ENCODE peak calls at places on chromosomes 13 and 19, in ten cellular contexts. H is psoas muscle; L is CD4-positive, alpha-beta T cell; B is DND-41; M is thoracic aorta; I is CD8-positive, alpha-beta T cell; X is mammary epithelial cell; J is A549; P is tibial nerve; G is heart left ventricle. A is an unnamed sample.

GRCh38 chr13:66780814-66781213 is 449.3 kb downstream of the PCDH9 start:
- DNase-seq in I (no peak), P (no peak), J (peak; percentile 17), L (no peak), H (no peak), X (peak; percentile 63), G (no peak), B (no peak), M (no peak), A (no peak)

GRCh38 chr19:40190891-40191835 is at the start of gene MAP3K10:
- DNase-seq in X (peak; percentile 45), H (peak; percentile 91), I (peak; percentile 67), G (peak; percentile 81), B (peak; percentile 78), L (peak; percentile 37), P (peak; percentile 21), M (peak; percentile 33), J (peak; percentile 82), A (peak; percentile 94)

GRCh38 chr13:47548294-47548825 is 452.7 kb downstream of the SUCLA2 start:
- DNase-seq in L (no peak), P (no peak), X (no peak), I (no peak), B (no peak), J (no peak), H (no peak), M (no peak), G (no peak), A (no peak)

GRCh38 chr19:17855333-17856152 is 4.2 kb upstream of the RPL18A start:
- DNase-seq in I (peak; percentile 83), M (no peak), G (peak; percentile 85), L (peak; percentile 94), X (peak; percentile 57), J (peak; percentile 67), B (peak; percentile 83), H (peak; percentile 93), P (peak; percentile 77), A (peak; percentile 77)

GRCh38 chr13:73481877-73482445 is 423.2 kb downstream of the KLF5 start:
- DNase-seq in B (no peak), M (no peak), I (no peak), H (peak; percentile 56), P (no peak), J (no peak), L (no peak), X (no peak), G (no peak), A (no peak)

GRCh38 chr13:40979232-40979631 is 39.9 kb downstream of the ELF1 start:
- DNase-seq in P (no peak), M (no peak), J (no peak), I (no peak), G (no peak), H (no peak), L (no peak), B (no peak), X (no peak), A (no peak)

GRCh38 chr13:72304121-72304745 is 423.2 kb downstream of the MZT1 start:
- DNase-seq in H (no peak), P (no peak), X (no peak), L (no peak), I (no peak), M (no peak), B (no peak), G (no peak), J (no peak), A (no peak)

GRCh38 chr13:50584856-50585580 is 258.5 kb downstream of the DLEU7 start:
- DNase-seq in H (no peak), I (no peak), L (no peak), X (no peak), P (no peak), B (no peak), G (no peak), J (no peak), M (no peak), A (no peak)

GRCh38 chr19:15423130-15423529 is 4.3 kb upstream of the AKAP8L start:
- DNase-seq in X (no peak), B (no peak), P (no peak), J (no peak), L (no peak), I (no peak), H (peak; percentile 26), M (no peak), G (no peak), A (no peak)
- TF ChIP-seq CTCF in X (no peak), B (no peak), P (no peak), J (no peak), L (no peak), I (no peak), H (no peak), M (no peak), G (no peak), A (no peak)

GRCh38 chr13:103142091-103142594 is 75.9 kb upstream of the SLC10A2 start:
- DNase-seq in X (no peak), L (no peak), M (no peak), H (no peak), B (no peak), P (no peak), J (no peak), I (no peak), G (no peak), A (no peak)
- TF ChIP-seq CTCF in X (no peak), L (no peak), M (no peak), H (no peak), B (no peak), P (no peak), J (no peak), I (no peak), G (no peak), A (no peak)

GRCh38 chr19:29285878-29286277 is 72.9 kb upstream of the UQCRFS1 start:
- DNase-seq in L (no peak), X (no peak), I (no peak), G (no peak), B (no peak), P (no peak), M (no peak), J (peak; percentile 32), H (no peak), A (peak; percentile 62)
- TF ChIP-seq CTCF in L (no peak), X (no peak), I (no peak), G (peak; percentile 19), B (peak; percentile 25), P (no peak), M (no peak), J (peak; percentile 20), H (no peak), A (no peak)

DNA sequence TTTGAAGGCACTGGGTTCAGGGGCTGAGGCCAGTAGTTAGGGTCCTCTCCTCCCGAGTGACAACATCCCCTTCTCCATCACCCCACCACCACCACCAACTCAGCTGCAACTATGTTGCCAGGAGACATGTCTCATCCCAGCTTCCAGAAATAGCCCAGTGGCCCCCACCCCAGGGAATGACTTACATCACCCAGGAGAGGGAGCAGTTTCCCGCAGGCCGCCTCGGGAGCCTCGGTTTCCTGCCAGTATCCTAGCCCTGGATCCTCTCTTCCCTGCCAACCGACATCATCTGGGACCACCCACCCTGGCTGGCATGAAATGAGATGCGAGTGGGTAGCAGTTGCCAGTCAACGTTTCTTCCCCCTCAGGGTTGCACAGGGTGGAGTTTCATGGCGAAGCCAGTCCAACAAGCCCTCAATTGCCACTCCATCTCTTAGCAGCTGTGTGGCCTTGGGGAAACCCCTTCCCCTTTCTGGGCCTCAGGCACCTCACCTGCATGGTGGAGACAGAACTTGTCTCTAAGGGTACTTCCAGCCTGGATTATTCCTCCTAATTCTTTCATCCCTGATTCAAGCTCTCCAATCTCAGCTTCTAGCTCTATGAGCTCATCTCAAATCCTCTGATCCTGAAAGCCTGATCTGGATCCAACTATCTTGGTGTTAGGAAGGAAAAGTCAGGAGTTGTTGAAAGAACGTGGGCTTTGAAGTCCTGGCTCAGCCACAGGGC is 3.9 kb upstream of the GSK3A start:
- DNase-seq in B (no peak), X (peak; percentile 57), J (peak; percentile 85), H (peak; percentile 87), G (peak; percentile 77), L (no peak), P (peak; percentile 50), M (peak; percentile 55), I (no peak), A (peak; percentile 95)
- TF ChIP-seq CTCF in B (peak; percentile 21), X (peak; percentile 81), J (peak; percentile 79), H (peak; percentile 58), G (peak; percentile 72), L (no peak), P (peak; percentile 73), M (peak; percentile 60), I (no peak), A (no peak)

A was measured in lower leg skin.